ENCODE peak calls at places on chromosomes 5 and 9, in five cellular contexts. R is neural progenitor cell, L is ovary, A is suprapubic skin, Y is PC-3. F is an unnamed sample. For H3K4me1, the result is how much of the 10 kb centered on the place peaks cover.

GRCh38 chr5:15009420-15009819 is 137.8 kb upstream of the ANKH start:
- DNase-seq in R (no peak), Y (peak), L (no peak), A (no peak), F (peak)

GRCh38 chr9:87578625-87579024 is 81.0 kb downstream of the DAPK1 start:
- DNase-seq in A (no peak), Y (no peak), L (peak), R (no peak), F (no peak)

GRCh38 chr9:105355810-105356209 is 92.0 kb upstream of the FSD1L start:
- DNase-seq in Y (no peak), R (no peak), L (no peak), A (no peak), F (no peak)

GRCh38 chr5:139807647-139808030 is 12.0 kb downstream of the PSD2 start:
- DNase-seq in R (no peak), Y (no peak), A (no peak), L (no peak), F (no peak)

GRCh38 chr5:2740051-2740848 is 11.2 kb downstream of the IRX2 start:
- DNase-seq in R (peak), Y (no peak), A (no peak), L (no peak), F (no peak)

GRCh38 chr9:114446036-114446435 is 58.3 kb upstream of the AKNA start:
- DNase-seq in A (no peak), Y (peak), R (no peak), L (no peak), F (no peak)

GRCh38 chr9:136831720-136832104 is 10.6 kb upstream of the AJM1 start:
- DNase-seq in A (no peak), L (no peak), R (no peak), Y (no peak), F (no peak)

GRCh38 chr5:65790371-65791163 is 68.6 kb downstream of the NLN start:
- DNase-seq in A (no peak), L (no peak), Y (no peak), R (no peak), F (no peak)

GRCh38 chr9:28073278-28073677 is 500.0 kb upstream of the C9orf72 start:
- DNase-seq in L (no peak), Y (peak), A (no peak), R (peak), F (no peak)

GRCh38 chr5:72604111-72604792 is 97.0 kb upstream of the ZNF366 start:
- DNase-seq in L (no peak), R (no peak), A (no peak), Y (no peak), F (no peak)

GRCh38 chr9:78745996-78746395 is 449.1 kb downstream of the PSAT1 start:
- DNase-seq in R (no peak), L (no peak), Y (peak), A (no peak), F (no peak)

GRCh38 chr5:50711280-50711679 is 44.8 kb downstream of the PARP8 start:
- DNase-seq in Y (no peak), L (no peak), A (no peak), R (no peak), F (peak)

GRCh38 chr9:136407911-136408310 is 2.5 kb downstream of the ENTR1 start:
- DNase-seq in R (no peak), Y (no peak), L (no peak), A (no peak), F (no peak)

GRCh38 chr9:84141762-84142370 is 161.3 kb downstream of the RMI1 start:
- DNase-seq in L (no peak), A (no peak), R (no peak), Y (no peak), F (no peak)

GRCh38 chr5:127958421-127959011 is 125.0 kb upstream of the SLC12A2 start:
- DNase-seq in L (no peak), R (no peak), A (no peak), Y (peak), F (peak)

GRCh38 chr9:118643118-118643517 is 726.1 kb downstream of the BRINP1 start:
- DNase-seq in R (peak), Y (peak), A (no peak), L (no peak), F (no peak)

GRCh38 chr5:16869821-16870796 is 66.0 kb downstream of the MYO10 start:
- DNase-seq in A (no peak), Y (peak), R (no peak), L (no peak), F (no peak)

GRCh38 chr5:33721491-33722245 is 170.1 kb downstream of the ADAMTS12 start:
- DNase-seq in R (no peak), Y (no peak), A (no peak), L (no peak), F (no peak)

GRCh38 chr9:34869390-34869789 is 88.7 kb upstream of the PHF24 start:
- DNase-seq in L (no peak), R (peak), Y (peak), A (no peak), F (no peak)

GRCh38 chr5:154284433-154284832 is 93.9 kb downstream of the GALNT10 start:
- DNase-seq in R (no peak), Y (no peak), A (no peak), L (no peak), F (no peak)

GRCh38 chr9:120918931-120919638 is 7.5 kb downstream of the TRAF1 start:
- DNase-seq in Y (no peak), A (no peak), R (no peak), L (no peak), F (no peak)

GRCh38 chr9:20186231-20186630 is 397.4 kb upstream of the SLC24A2 start:
- DNase-seq in R (no peak), Y (no peak), A (no peak), L (no peak), F (no peak)

GRCh38 chr5:40984884-40985283 is 75.6 kb downstream of the C7 start:
- DNase-seq in A (no peak), Y (peak), L (no peak), R (no peak), F (no peak)

GRCh38 chr5:160310140-160310909 is 2.0 kb downstream of the CCNJL start:
- DNase-seq in Y (no peak), R (no peak), L (no peak), A (no peak), F (no peak)
- H3K4me1 ChIP-seq in Y (under half), R (under half), L (under half), A (under half), F (under half)

DNA sequence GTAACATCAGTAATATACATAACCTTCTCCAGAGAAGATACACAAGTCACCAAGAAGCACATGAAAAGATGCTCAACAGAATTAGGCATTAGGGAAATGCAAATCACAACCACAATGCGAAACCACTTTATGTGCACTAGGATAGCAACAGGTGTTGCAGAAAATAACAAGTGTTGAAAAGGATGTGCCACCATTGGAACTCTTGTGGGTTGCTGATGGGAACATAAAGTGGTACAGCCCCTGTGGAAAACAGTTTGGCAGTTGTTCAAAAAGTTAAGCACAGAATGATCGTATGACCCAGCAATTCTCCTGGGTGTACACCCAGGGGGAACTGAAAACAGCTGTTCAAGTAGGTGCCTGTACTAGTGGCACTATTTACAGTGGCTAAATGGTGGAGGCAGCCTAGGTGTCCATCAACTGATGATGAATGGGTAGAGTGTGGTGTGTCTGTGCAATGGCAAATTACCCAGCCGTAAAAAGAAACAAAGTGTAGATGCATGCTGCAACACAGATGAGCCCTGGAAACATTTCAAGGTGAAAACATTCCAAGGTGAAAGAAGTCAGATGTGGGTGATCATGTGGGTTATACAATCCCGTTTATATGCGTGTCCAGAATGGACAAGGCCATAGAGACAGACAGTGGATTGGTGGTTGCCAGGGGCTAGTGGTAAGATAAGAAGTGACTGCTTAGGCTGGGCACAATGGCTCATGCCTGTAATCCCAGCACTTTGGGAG is 27.2 kb downstream of the CCDC69 start:
- DNase-seq in Y (no peak), R (no peak), L (no peak), A (peak), F (no peak)
- H3K4me1 ChIP-seq in Y (under half), R (under half), L (under half), A (under half), F (under half)

GRCh38 chr5:32283061-32283460 is 29.7 kb downstream of the MTMR12 start:
- DNase-seq in A (no peak), Y (no peak), R (no peak), L (no peak), F (no peak)
- H3K4me1 ChIP-seq in A (under half), Y (under half), R (under half), L (under half), F (under half)

DNA sequence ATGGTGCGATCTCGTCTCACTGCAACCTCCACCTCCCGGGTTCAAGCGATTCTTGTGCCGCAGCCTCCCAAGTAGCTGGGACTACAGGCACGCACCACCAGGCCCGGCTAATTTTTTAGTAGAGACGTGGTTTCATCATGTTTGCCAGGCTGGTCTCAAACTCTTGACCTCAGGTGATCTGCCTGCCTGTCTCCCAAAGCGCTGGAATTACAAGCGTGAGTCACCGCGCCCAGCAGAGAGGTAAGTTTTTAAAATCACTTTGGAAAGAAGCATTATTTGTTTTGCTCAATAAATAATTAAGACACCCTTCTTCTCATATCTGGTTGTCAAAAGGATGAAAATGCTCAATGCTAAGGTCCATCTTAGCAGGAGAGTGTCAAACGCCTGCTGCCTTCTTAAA is 48.5 kb upstream of the STXBP1 start:
- DNase-seq in Y (peak), A (no peak), R (no peak), L (no peak), F (no peak)
- H3K4me1 ChIP-seq in Y (half or more), A (half or more), R (under half), L (under half), F (under half)